ENCODE peak calls at places on chromosomes 6 and 20, in four cellular contexts. P is CD4-positive, alpha-beta T cell; T is substantia nigra; V is breast epithelium. X is an unnamed sample.

GRCh38 chr6:1285589-1286340 is 26.1 kb upstream of the FOXQ1 start:
- DNase-seq in V (no peak), P (no peak), T (no peak), X (no peak)

GRCh38 chr6:56851541-56852248 is 103.2 kb upstream of the BEND6 start:
- DNase-seq in P (no peak), T (peak; percentile 41), V (peak; percentile 32), X (peak; percentile 95)

GRCh38 chr6:73180718-73181619 is 44.3 kb downstream of the KHDC1L start:
- DNase-seq in P (no peak), T (no peak), V (no peak), X (peak; percentile 55)

GRCh38 chr20:38895098-38895949 is 30.9 kb upstream of the FAM83D start:
- DNase-seq in T (no peak), V (no peak), P (no peak), X (no peak)

GRCh38 chr6:102474041-102474807 is 1080.7 kb downstream of the GRIK2 start:
- DNase-seq in P (no peak), T (no peak), V (no peak), X (no peak)

GRCh38 chr20:64065973-64066341 is 3.0 kb downstream of the TCEA2 start:
- DNase-seq in V (no peak), P (peak; percentile 31), T (no peak), X (no peak)

GRCh38 chr20:37914672-37915433 is 11.9 kb downstream of the VSTM2L start:
- DNase-seq in T (no peak), P (no peak), V (no peak), X (no peak)

GRCh38 chr6:11692451-11693376 is 85.9 kb downstream of the ADTRP start:
- DNase-seq in V (no peak), P (no peak), T (no peak), X (no peak)

GRCh38 chr6:16767765-16768514 is 6.7 kb upstream of the ATXN1 start:
- DNase-seq in P (no peak), V (no peak), T (no peak), X (no peak)

GRCh38 chr6:106134087-106134770 is 48.1 kb downstream of the PRDM1 start:
- DNase-seq in P (no peak), V (no peak), T (no peak), X (no peak)

GRCh38 chr6:28838289-28838633 is 85.5 kb downstream of the TRIM27 start:
- DNase-seq in P (peak; percentile 75), V (peak; percentile 57), T (peak; percentile 17), X (peak; percentile 86)

GRCh38 chr6:75333811-75334210 is 49.2 kb upstream of the TMEM30A start:
- DNase-seq in P (no peak), T (no peak), V (no peak), X (no peak)

GRCh38 chr6:1585669-1586049 is 24.1 kb upstream of the FOXC1 start:
- DNase-seq in P (no peak), T (no peak), V (no peak), X (no peak)

GRCh38 chr20:62595491-62595890 is 46.8 kb upstream of the SLCO4A1 start:
- DNase-seq in P (no peak), V (no peak), T (no peak), X (peak; percentile 69)

GRCh38 chr6:148868901-148869300 is 122.1 kb downstream of the UST start:
- DNase-seq in V (no peak), T (no peak), P (no peak), X (no peak)

GRCh38 chr20:14374191-14374590 is 36.8 kb upstream of the FLRT3 start:
- DNase-seq in V (no peak), T (no peak), P (no peak), X (no peak)

GRCh38 chr6:83073620-83074019 is 6.1 kb downstream of the DOP1A start:
- DNase-seq in T (no peak), P (no peak), V (no peak), X (no peak)

GRCh38 chr20:24164360-24164759 is 175.8 kb upstream of the GGTLC1 start:
- DNase-seq in P (peak; percentile 16), T (no peak), V (no peak), X (peak; percentile 45)

GRCh38 chr20:9912858-9913434 is 74.1 kb upstream of the PAK5 start:
- DNase-seq in T (peak; percentile 15), V (peak; percentile 25), P (peak; percentile 5), X (peak; percentile 63)

GRCh38 chr6:150118208-150118607 is 24.6 kb upstream of the PPP1R14C start:
- DNase-seq in T (no peak), V (no peak), P (no peak), X (no peak)

GRCh38 chr20:58720890-58721289 is 28.3 kb downstream of the NPEPL1 start:
- DNase-seq in V (no peak), T (no peak), P (no peak), X (no peak)

GRCh38 chr6:35238843-35239289 is 20.7 kb upstream of the ZNF76 start:
- DNase-seq in V (no peak), P (no peak), T (no peak), X (peak; percentile 92)

GRCh38 chr6:15254074-15254975 is 8.5 kb downstream of the JARID2 start:
- DNase-seq in P (no peak), T (peak; percentile 23), V (no peak), X (no peak)

GRCh38 chr6:41404221-41404866 is 68.9 kb downstream of the NCR2 start:
- DNase-seq in V (no peak), T (no peak), P (no peak), X (no peak)

GRCh38 chr6:130420911-130421310 is 55.1 kb downstream of the TMEM200A start:
- DNase-seq in T (no peak), V (no peak), P (no peak), X (no peak)

GRCh38 chr6:111663692-111664564 is 58.2 kb upstream of the TRAF3IP2 start:
- DNase-seq in P (no peak), V (no peak), T (peak; percentile 10), X (peak; percentile 38)

GRCh38 chr20:37938954-37939353 is 36.0 kb downstream of the VSTM2L start:
- DNase-seq in P (no peak), V (no peak), T (no peak), X (no peak)

DNA sequence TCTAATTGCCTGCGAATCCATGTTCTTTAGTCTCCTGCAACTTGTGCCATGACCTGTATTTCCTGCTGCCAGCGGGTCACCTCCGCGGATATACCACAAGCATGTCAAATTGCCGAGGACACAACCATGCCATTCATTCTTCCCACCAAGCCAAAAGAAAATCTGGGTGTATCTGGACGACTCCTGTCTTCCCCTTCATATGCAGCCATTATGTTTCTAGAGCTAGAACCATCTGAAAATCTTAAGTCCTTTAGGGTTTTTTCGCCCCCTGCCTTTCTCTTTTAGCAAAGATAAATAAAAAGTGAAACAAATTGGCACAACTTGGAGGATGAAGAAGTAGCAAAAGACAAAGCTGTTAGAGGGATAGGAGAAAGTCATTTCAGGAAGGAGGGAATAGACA is 242.6 kb downstream of the ARID1B start:
- DNase-seq in V (no peak), P (no peak), T (no peak), X (peak; percentile 14)
- H3K27ac ChIP-seq in V (peak overlapping the region; percentile 49), P (no peak overlapping the region), T (no peak overlapping the region), X (no peak overlapping the region)

GRCh38 chr6:3733321-3733925 is 18.1 kb downstream of the PXDC1 start:
- DNase-seq in P (no peak), T (no peak), V (no peak), X (no peak)
- H3K27ac ChIP-seq in P (no peak overlapping the region), T (no peak overlapping the region), V (no peak overlapping the region), X (no peak overlapping the region)

GRCh38 chr6:25966707-25967106 is 4.1 kb downstream of the TRIM38 start:
- DNase-seq in P (no peak), V (no peak), T (no peak), X (no peak)

GRCh38 chr6:25972902-25973301 is 10.3 kb downstream of the TRIM38 start:
- DNase-seq in T (no peak), V (no peak), P (no peak), X (no peak)

GRCh38 chr6:25971187-25971811 is 8.7 kb downstream of the TRIM38 start:
- DNase-seq in V (peak; percentile 67), P (no peak), T (no peak), X (peak; percentile 90)

GRCh38 chr6:25972128-25972527 is 9.5 kb downstream of the TRIM38 start:
- DNase-seq in T (no peak), P (no peak), V (no peak), X (no peak)

DNA sequence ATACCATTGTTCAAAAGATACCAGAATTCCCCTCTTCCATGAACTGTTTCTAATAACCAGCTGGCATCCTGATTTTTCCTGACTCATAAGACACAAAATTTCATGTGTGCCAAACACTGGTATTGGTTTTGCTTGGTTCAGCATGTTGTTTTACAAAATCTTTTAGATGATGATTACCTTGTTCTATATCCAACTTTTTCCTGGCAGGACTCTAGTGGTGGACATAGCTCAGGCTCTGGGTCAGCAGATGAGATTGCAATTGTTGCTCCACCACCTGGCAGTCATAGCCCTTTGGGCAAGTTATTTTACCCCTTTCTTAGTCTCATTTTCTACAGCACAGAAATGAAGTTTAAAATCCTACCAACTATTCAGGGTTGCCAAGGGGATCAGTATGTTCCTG is 6.2 kb downstream of the TRIM38 start:
- DNase-seq in P (no peak), T (no peak), V (no peak), X (no peak)
- H3K27ac ChIP-seq in P (no peak overlapping the region), T (no peak overlapping the region), V (peak overlapping the region; percentile 25), X (no peak overlapping the region)

GRCh38 chr6:46218457-46218856 is 47.7 kb upstream of the ENPP5 start:
- DNase-seq in P (no peak), V (no peak), T (no peak), X (no peak)
- H3K27ac ChIP-seq in P (no peak overlapping the region), V (peak overlapping the region; percentile 67), T (peak overlapping the region; percentile 32), X (no peak overlapping the region)

GRCh38 chr6:33018418-33018817 is 9.0 kb upstream of the HLA-DOA start:
- DNase-seq in V (no peak), T (no peak), P (no peak), X (no peak)
- H3K27ac ChIP-seq in V (no peak overlapping the region), T (no peak overlapping the region), P (no peak overlapping the region), X (no peak overlapping the region)

DNA sequence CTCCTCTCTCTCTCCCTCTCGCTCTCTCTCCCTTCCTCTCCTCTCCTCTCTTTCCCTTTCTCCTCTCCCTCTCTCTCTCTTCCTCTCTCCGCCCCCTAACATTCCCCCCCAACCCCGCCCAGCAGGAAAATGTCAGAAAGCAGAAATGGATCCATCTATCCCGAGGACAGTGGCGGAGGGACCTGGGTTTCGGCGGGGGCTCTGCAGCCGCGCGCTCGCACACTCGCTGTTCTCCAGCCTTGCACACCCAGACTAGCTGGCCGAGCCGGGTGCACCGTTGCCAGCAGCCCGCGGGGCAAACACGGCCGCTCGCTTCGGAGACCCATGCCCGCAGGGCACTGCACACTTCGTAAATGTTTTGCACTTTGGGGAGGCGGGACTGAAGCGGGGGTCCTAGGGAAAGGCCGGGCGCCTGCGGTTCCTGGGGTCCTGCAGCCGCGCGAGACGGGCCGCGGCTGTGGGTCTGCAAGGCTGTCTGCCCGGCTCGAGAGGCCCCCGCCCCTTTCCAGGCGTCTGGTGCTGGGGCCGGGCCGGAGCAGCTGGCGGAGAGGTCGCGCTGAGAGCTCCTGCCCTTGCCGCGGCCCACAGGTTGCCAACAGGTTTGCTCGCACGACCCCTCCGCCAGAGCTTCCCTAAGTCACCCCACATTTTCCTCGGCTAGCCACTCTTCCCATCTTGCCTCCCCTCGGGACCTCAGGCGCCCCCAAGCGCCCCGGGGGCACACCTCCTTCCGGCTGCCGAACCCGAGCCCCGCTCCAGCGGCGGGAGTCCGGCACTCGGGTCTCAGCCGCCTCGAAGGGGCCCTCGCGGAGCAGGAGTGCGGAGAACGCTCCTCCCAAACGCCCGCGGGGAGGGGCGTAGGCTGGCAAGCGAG is 818 bp upstream of the MDGA1 start:
- DNase-seq in T (peak; percentile 27), V (no peak), P (no peak), X (peak; percentile 53)
- H3K27ac ChIP-seq in T (peak overlapping the region; percentile 35), V (peak overlapping the region; percentile 64), P (no peak overlapping the region), X (no peak overlapping the region)

GRCh38 chr6:89035252-89036106 is 45.1 kb upstream of the PNRC1 start:
- DNase-seq in T (no peak), P (no peak), V (peak; percentile 93), X (peak; percentile 25)
- H3K27ac ChIP-seq in T (peak overlapping the region; percentile 58), P (no peak overlapping the region), V (peak overlapping the region; percentile 97), X (no peak overlapping the region)